ENCODE peak calls at places on chromosomes 4 and X, in eight cellular contexts. M is SK-N-SH, T is GM12891, A is GM23338, S is HCT116, P is stomach, I is transverse colon, Z is breast epithelium. C is an unnamed sample.

GRCh38 chr4:7652451-7652871 is 217.7 kb upstream of the PSAPL1 start:
- DNase-seq in T (no peak), I (no peak), P (no peak), M (no peak), S (no peak), Z (no peak), A (no peak), C (no peak)

GRCh38 chrX:10233173-10233572 is 76.4 kb downstream of the CLCN4 start:
- DNase-seq in I (no peak), M (no peak), P (no peak), Z (no peak), S (no peak), A (no peak), T (no peak), C (no peak)

GRCh38 chr4:138412847-138413246 is 170.7 kb upstream of the SLC7A11 start:
- DNase-seq in T (no peak), I (no peak), M (no peak), P (no peak), A (no peak), S (no peak), Z (no peak), C (no peak)

GRCh38 chr4:185883591-185883990 is 71.6 kb upstream of the SORBS2 start:
- DNase-seq in S (no peak), A (no peak), M (no peak), Z (no peak), P (no peak), T (no peak), I (no peak), C (no peak)

GRCh38 chr4:169229571-169230028 is 41.2 kb downstream of the SH3RF1 start:
- DNase-seq in M (no peak), A (no peak), P (no peak), I (no peak), S (peak; percentile 94), T (no peak), Z (no peak), C (no peak)

GRCh38 chr4:156029691-156030090 is 76.0 kb upstream of the CTSO start:
- DNase-seq in P (no peak), A (no peak), M (no peak), S (no peak), T (no peak), I (no peak), Z (no peak), C (no peak)

GRCh38 chr4:37471971-37472370 is 214.2 kb downstream of the RELL1 start:
- DNase-seq in I (peak; percentile 26), M (no peak), S (no peak), T (no peak), A (no peak), Z (no peak), P (peak; percentile 73), C (peak; percentile 44)

GRCh38 chr4:166499820-166500219 is 626.8 kb downstream of the TLL1 start:
- DNase-seq in M (no peak), Z (no peak), S (no peak), I (no peak), P (no peak), A (no peak), T (no peak), C (no peak)

GRCh38 chrX:87409113-87409841 is 108.3 kb upstream of the KLHL4 start:
- DNase-seq in P (no peak), M (no peak), Z (peak; percentile 56), A (no peak), S (no peak), T (no peak), I (no peak), C (no peak)

GRCh38 chr4:169063441-169063840 is 53.4 kb upstream of the CBR4 start:
- DNase-seq in S (no peak), Z (no peak), T (no peak), P (no peak), M (no peak), A (no peak), I (no peak), C (no peak)

GRCh38 chrX:71493111-71493613 is 39.7 kb upstream of the OGT start:
- DNase-seq in Z (no peak), M (no peak), S (no peak), A (no peak), P (peak; percentile 34), T (no peak), I (peak; percentile 9), C (peak; percentile 10)

GRCh38 chr4:7842384-7843279 is 97.0 kb downstream of the AFAP1 start:
- DNase-seq in M (no peak), Z (no peak), P (no peak), I (peak; percentile 33), T (no peak), A (no peak), S (peak; percentile 83), C (no peak)

GRCh38 chrX:130125090-130125489 is 14.8 kb upstream of the ELF4 start:
- DNase-seq in M (peak; percentile 71), P (peak; percentile 83), T (no peak), I (peak; percentile 22), S (no peak), Z (peak; percentile 64), A (no peak), C (peak; percentile 57)

GRCh38 chr4:185672151-185672550 is 136.8 kb upstream of the PDLIM3 start:
- DNase-seq in Z (no peak), T (no peak), P (no peak), M (no peak), S (no peak), I (no peak), A (no peak), C (no peak)

GRCh38 chr4:76690091-76690905 is 207.6 kb downstream of the SOWAHB start:
- DNase-seq in M (peak; percentile 84), I (peak; percentile 39), A (peak; percentile 31), S (no peak), Z (no peak), T (no peak), P (peak; percentile 63), C (no peak)

GRCh38 chr4:76687730-76688441 is 210.1 kb downstream of the SOWAHB start:
- DNase-seq in M (peak; percentile 52), A (peak; percentile 40), T (no peak), I (no peak), Z (no peak), P (no peak), S (no peak), C (no peak)

GRCh38 chr4:76688737-76689078 is 209.2 kb downstream of the SOWAHB start:
- DNase-seq in I (no peak), A (peak; percentile 44), M (peak; percentile 45), S (no peak), Z (no peak), P (no peak), T (no peak), C (peak; percentile 24)

GRCh38 chr4:76690906-76691275 is 207.1 kb downstream of the SOWAHB start:
- DNase-seq in S (no peak), Z (no peak), P (no peak), T (no peak), M (no peak), A (no peak), I (no peak), C (no peak)

DNA sequence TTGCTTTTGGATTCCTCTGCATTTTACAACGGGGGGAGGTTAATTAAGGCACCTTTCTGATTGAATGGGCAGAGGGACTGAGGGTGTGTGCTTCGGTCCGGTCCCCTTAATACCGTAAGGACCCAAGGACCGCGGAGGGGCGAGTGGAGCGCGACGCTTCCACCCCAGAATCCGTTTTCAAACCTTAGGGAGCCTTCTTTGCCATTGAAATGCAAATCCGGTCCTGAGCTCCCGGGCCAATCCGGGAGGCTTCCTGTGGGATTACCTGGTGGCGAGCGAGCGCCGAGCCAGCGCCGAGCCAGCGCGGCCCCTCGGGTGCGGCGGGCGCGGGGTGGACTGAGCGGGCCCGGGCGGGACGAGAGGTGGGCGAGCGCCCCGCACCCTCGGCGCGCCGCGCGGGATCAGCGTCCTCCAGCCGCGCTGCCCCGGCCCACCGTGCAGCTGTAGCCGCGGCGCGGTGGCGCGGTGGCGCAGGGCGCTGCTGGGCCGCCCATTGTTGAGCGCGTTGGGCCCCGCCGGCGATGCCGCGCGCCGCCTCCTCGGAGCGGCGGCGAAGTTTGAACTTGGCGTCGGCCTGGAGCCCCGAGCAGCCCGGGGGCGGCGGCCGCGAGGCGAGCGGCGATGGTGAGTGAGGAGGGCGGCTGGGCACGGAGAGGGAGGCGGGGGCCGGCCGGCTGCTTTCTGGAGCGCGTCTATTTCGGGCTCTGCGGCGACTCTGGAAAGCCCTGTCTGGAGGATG is 208.7 kb downstream of the SOWAHB start:
- DNase-seq in M (peak; percentile 78), T (peak; percentile 22), S (peak; percentile 18), P (peak; percentile 68), I (peak; percentile 52), A (peak; percentile 89), Z (no peak), C (peak; percentile 60)
- TF ChIP-seq POLR2AphosphoS5 in M (no peak), T (no peak), S (peak; percentile 58), P (peak; percentile 69), I (no peak), A (peak; percentile 77), Z (no peak), C (no peak)

GRCh38 chr4:139609647-139610046 is 53.6 kb upstream of the SETD7 start:
- DNase-seq in Z (no peak), M (no peak), A (no peak), T (no peak), I (no peak), S (no peak), P (no peak), C (no peak)

GRCh38 chr4:139603576-139604387 is 47.8 kb upstream of the SETD7 start:
- DNase-seq in M (peak; percentile 55), T (no peak), Z (no peak), A (peak; percentile 88), I (peak; percentile 23), S (peak; percentile 49), P (no peak), C (peak; percentile 43)

GRCh38 chr4:139607302-139608060 is 51.5 kb upstream of the SETD7 start:
- DNase-seq in I (no peak), S (no peak), Z (no peak), M (no peak), A (no peak), T (no peak), P (no peak), C (no peak)

GRCh38 chr4:139605516-139605915 is 49.5 kb upstream of the SETD7 start:
- DNase-seq in T (no peak), P (no peak), S (no peak), Z (no peak), A (no peak), I (no peak), M (no peak), C (no peak)

GRCh38 chr4:139606600-139607301 is 50.7 kb upstream of the SETD7 start:
- DNase-seq in S (no peak), Z (no peak), M (no peak), P (no peak), A (no peak), T (no peak), I (no peak), C (no peak)
- TF ChIP-seq POLR2AphosphoS5 in S (no peak), Z (no peak), M (no peak), P (no peak), A (no peak), T (no peak), I (no peak), C (no peak)

GRCh38 chrX:23271011-23271410 is 63.6 kb upstream of the PTCHD1 start:
- DNase-seq in Z (no peak), A (no peak), I (no peak), T (no peak), S (no peak), M (no peak), P (no peak), C (no peak)

GRCh38 chrX:23269923-23270322 is 64.7 kb upstream of the PTCHD1 start:
- DNase-seq in I (no peak), M (no peak), A (no peak), T (no peak), S (no peak), Z (no peak), P (no peak), C (no peak)
- TF ChIP-seq POLR2AphosphoS5 in I (no peak), M (no peak), A (no peak), T (no peak), S (no peak), Z (no peak), P (no peak), C (no peak)

GRCh38 chrX:1384738-1385250 is 7.1 kb downstream of the SLC25A6 start:
- DNase-seq in M (peak; percentile 21), A (no peak), P (no peak), I (no peak), S (no peak), Z (no peak), T (no peak), C (no peak)
- TF ChIP-seq POLR2AphosphoS5 in M (peak; percentile 55), A (peak; percentile 47), P (no peak), I (peak; percentile 21), S (no peak), Z (no peak), T (peak; percentile 73), C (no peak)

C was measured in prostate gland.